ENCODE peak calls at places on chromosome 3, in four cellular contexts. L is GM12892, Q is spleen, R is tibial nerve. G is an unnamed sample.

GRCh38 chr3:76010252-76010651 is 224.9 kb upstream of the ZNF717 start:
- DNase-seq in L (no peak), Q (no peak), R (no peak), G (no peak)

GRCh38 chr3:113952921-113953320 is 5.1 kb downstream of the ZDHHC23 start:
- DNase-seq in L (no peak), Q (no peak), R (no peak), G (no peak)

GRCh38 chr3:100928638-100929428 is 64.4 kb downstream of the ABI3BP start:
- DNase-seq in L (no peak), Q (no peak), R (peak; percentile 37), G (no peak)

GRCh38 chr3:17342126-17342525 is 400.3 kb downstream of the TBC1D5 start:
- DNase-seq in L (no peak), Q (no peak), R (no peak), G (no peak)

GRCh38 chr3:12663311-12663935 is 494 bp downstream of the RAF1 start:
- DNase-seq in L (no peak), Q (no peak), R (peak; percentile 60), G (no peak)

GRCh38 chr3:196216681-196217211 is 412 bp downstream of the SLC51A start:
- DNase-seq in L (no peak), Q (no peak), R (no peak), G (no peak)

GRCh38 chr3:174439621-174440349 is 419.3 kb upstream of the NAALADL2 start:
- DNase-seq in L (no peak), Q (no peak), R (peak; percentile 41), G (peak; percentile 4)

GRCh38 chr3:112776836-112777235 is 69.8 kb downstream of the CD200R1L start:
- DNase-seq in L (no peak), Q (no peak), R (no peak), G (no peak)

GRCh38 chr3:142270407-142270806 is 45.0 kb upstream of the GK5 start:
- DNase-seq in L (no peak), Q (no peak), R (no peak), G (no peak)

GRCh38 chr3:196989721-196990262 is 21.2 kb upstream of the PIGZ start:
- DNase-seq in L (no peak), Q (peak; percentile 59), R (no peak), G (no peak)

GRCh38 chr3:12947504-12948369 is 106.4 kb upstream of the RPL32 start:
- DNase-seq in L (no peak), Q (no peak), R (peak; percentile 42), G (peak; percentile 62)

GRCh38 chr3:37492468-37492867 is 318.1 kb upstream of the LRRFIP2 start:
- DNase-seq in L (no peak), Q (no peak), R (no peak), G (no peak)

GRCh38 chr3:54837964-54838363 is 89.9 kb downstream of the LRTM1 start:
- DNase-seq in L (no peak), Q (no peak), R (no peak), G (no peak)

GRCh38 chr3:37272743-37273142 is 98.4 kb upstream of the LRRFIP2 start:
- DNase-seq in L (no peak), Q (no peak), R (no peak), G (no peak)

GRCh38 chr3:169764164-169764452 is 752 bp downstream of the TERC start:
- DNase-seq in L (no peak), Q (no peak), R (no peak), G (no peak)

GRCh38 chr3:62007036-62007435 is 366.3 kb downstream of the FEZF2 start:
- DNase-seq in L (no peak), Q (no peak), R (no peak), G (no peak)

GRCh38 chr3:101940521-101940992 is 91.2 kb downstream of the NFKBIZ start:
- DNase-seq in L (no peak), Q (peak; percentile 82), R (no peak), G (no peak)

GRCh38 chr3:98114264-98114663 is 16.3 kb upstream of the OR5H1 start:
- DNase-seq in L (no peak), Q (no peak), R (no peak), G (no peak)

GRCh38 chr3:99808163-99808794 is 9.4 kb upstream of the CMSS1 start:
- DNase-seq in L (no peak), Q (no peak), R (peak; percentile 67), G (peak; percentile 30)

GRCh38 chr3:146218880-146219866 is 31.7 kb downstream of the PLSCR4 start:
- DNase-seq in L (no peak), Q (no peak), R (peak; percentile 42), G (peak; percentile 7)

GRCh38 chr3:141384157-141384556 is 15.9 kb downstream of the ZBTB38 start:
- DNase-seq in L (no peak), Q (no peak), R (no peak), G (no peak)

GRCh38 chr3:53109822-53110771 is 20.1 kb downstream of the RFT1 start:
- DNase-seq in L (no peak), Q (no peak), R (peak; percentile 27), G (no peak)

GRCh38 chr3:59535791-59536221 is 486.0 kb upstream of the CFAP20DC start:
- DNase-seq in L (no peak), Q (no peak), R (no peak), G (no peak)

GRCh38 chr3:32143849-32144757 is 37.7 kb downstream of the GPD1L start:
- DNase-seq in L (no peak), Q (no peak), R (peak; percentile 88), G (peak; percentile 68)

GRCh38 chr3:55543228-55543627 is 56.1 kb upstream of the WNT5A start:
- DNase-seq in L (no peak), Q (no peak), R (no peak), G (no peak)

GRCh38 chr3:175988401-175988800 is 1129.3 kb downstream of the NAALADL2 start:
- DNase-seq in L (no peak), Q (no peak), R (no peak), G (no peak)

DNA sequence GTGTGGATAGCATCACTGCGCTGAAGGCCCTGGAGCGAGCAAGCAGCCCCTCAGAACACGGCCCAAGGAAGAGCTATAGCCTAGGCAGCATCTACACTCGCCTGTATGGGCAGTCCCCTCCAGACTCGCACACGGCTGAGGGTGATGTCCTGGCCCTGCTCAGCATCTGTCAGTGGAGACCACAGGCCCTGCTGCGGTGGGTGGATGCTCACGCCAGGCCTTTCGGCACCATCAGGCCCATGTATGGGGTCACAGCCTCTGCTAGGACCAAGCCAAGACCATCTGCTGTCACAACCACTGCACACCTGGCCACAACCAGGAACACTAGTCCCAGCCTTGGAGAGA is 20.5 kb downstream of the ATRIP start:
- DNase-seq in L (no peak), Q (no peak), R (no peak), G (no peak)
- TF ChIP-seq POLR2A in L (no peak), Q (no peak), R (no peak), G (no peak)

GRCh38 chr3:1848935-1849334 is 249.7 kb upstream of the CNTN4 start:
- DNase-seq in L (no peak), Q (no peak), R (no peak), G (no peak)

GRCh38 chr3:1847571-1847970 is 251.1 kb upstream of the CNTN4 start:
- DNase-seq in L (no peak), Q (no peak), R (no peak), G (no peak)

DNA sequence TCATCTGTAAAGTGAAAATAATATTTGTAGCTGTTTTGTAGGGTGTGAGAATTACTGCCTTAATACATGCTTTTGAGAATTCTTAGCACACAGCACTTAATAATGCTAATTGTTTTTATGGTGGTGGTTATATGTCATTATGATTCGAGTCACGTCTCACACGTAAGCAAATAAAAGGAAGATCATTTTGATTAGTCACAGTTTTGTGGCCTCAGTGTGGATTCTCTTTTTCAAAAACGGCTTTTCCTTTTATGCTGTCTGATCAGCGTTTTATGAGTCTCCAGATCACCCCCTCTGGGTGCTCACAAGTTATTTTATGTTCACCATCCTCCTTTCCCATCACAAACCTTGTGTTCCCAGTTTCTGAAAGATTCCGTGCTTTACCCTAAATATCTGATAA is 255.6 kb upstream of the CNTN4 start:
- DNase-seq in L (no peak), Q (no peak), R (no peak), G (no peak)
- TF ChIP-seq POLR2A in L (no peak), Q (no peak), R (no peak), G (no peak)

GRCh38 chr3:10269443-10269842 is 21.2 kb downstream of the TATDN2 start:
- DNase-seq in L (no peak), Q (no peak), R (no peak), G (no peak)
- TF ChIP-seq POLR2A in L (no peak), Q (no peak), R (no peak), G (no peak)

DNA sequence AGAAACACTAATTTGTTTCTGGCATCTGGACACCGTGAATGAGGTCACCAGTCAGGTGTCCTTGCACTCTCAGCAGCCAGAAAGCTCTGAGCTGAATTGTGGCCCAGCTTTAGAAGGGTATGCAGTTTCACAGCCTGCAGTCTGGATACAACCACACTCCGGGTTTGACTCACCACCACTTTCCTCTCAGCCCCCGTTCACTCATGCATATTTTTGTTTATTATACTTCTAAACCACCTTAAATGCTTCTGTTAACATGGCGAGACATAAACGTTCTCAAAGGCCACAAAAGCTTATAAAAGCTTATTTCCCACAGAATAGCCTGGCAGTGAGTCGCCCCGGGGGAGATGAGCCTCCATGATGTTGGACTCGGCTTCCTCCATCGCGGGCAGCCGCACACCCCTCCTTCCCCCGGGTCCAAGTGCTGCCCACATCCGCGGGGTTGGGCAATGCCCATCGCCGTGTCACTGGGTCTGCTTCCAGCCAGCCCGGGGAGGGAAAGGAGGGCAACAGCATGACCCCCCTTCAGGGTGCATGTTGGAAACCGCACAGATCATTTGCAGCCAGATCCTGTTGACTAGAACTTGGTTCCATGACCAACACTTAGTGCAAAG is 16.9 kb upstream of the SLC41A3 start:
- DNase-seq in L (no peak), Q (no peak), R (no peak), G (no peak)
- TF ChIP-seq POLR2A in L (no peak), Q (no peak), R (no peak), G (no peak)

GRCh38 chr3:43776101-43776500 is 85.4 kb downstream of the ABHD5 start:
- DNase-seq in L (no peak), Q (no peak), R (no peak), G (no peak)

GRCh38 chr3:43774799-43775198 is 84.1 kb downstream of the ABHD5 start:
- DNase-seq in L (no peak), Q (no peak), R (no peak), G (no peak)

GRCh38 chr3:43769471-43770425 is 79.0 kb downstream of the ABHD5 start:
- DNase-seq in L (peak; percentile 58), Q (peak; percentile 95), R (peak; percentile 99), G (peak; percentile 87)

GRCh38 chr3:43770426-43771103 is 79.8 kb downstream of the ABHD5 start:
- DNase-seq in L (no peak), Q (no peak), R (peak; percentile 48), G (peak; percentile 49)

GRCh38 chr3:43773273-43774104 is 82.8 kb downstream of the ABHD5 start:
- DNase-seq in L (no peak), Q (peak; percentile 80), R (no peak), G (no peak)
- TF ChIP-seq POLR2A in L (no peak), Q (no peak), R (no peak), G (no peak)

GRCh38 chr3:151082880-151083838 is 2.3 kb upstream of the MED12L start:
- DNase-seq in L (no peak), Q (no peak), R (no peak), G (no peak)

GRCh38 chr3:151084893-151085226 is 604 bp upstream of the MED12L start:
- DNase-seq in L (no peak), Q (no peak), R (no peak), G (no peak)

GRCh38 chr3:151085889-151086483 is 522 bp downstream of the MED12L start:
- DNase-seq in L (peak; percentile 38), Q (peak; percentile 86), R (no peak), G (no peak)

GRCh38 chr3:151086484-151087456 is 1.3 kb downstream of the MED12L start:
- DNase-seq in L (peak; percentile 56), Q (peak; percentile 91), R (peak; percentile 55), G (no peak)

GRCh38 chr3:151085227-151085888 is at the start of gene MED12L:
- DNase-seq in L (peak; percentile 86), Q (peak; percentile 93), R (peak; percentile 13), G (no peak)
- TF ChIP-seq POLR2A in L (no peak), Q (no peak), R (no peak), G (no peak)

GRCh38 chr3:58353722-58354553 is 21.2 kb downstream of the PXK start:
- DNase-seq in L (no peak), Q (no peak), R (no peak), G (no peak)
- TF ChIP-seq POLR2A in L (no peak), Q (peak; percentile 62), R (no peak), G (no peak)